ENCODE peak calls at places on chromosome X, in seven cellular contexts. L is A549, I is suprapubic skin, X is IMR-90, M is body of pancreas, D is Peyer's patch, S is ovary. H is an unnamed sample.

GRCh38 chrX:3044196-3044595 is 2.9 kb downstream of the ARSF start:
- DNase-seq in L (no peak), I (no peak), X (no peak), M (no peak), D (no peak), S (no peak), H (no peak)

GRCh38 chrX:119688856-119689455 is 4.0 kb downstream of the SEPTIN6 start:
- DNase-seq in L (no peak), I (no peak), X (no peak), M (no peak), D (no peak), S (no peak), H (no peak)

GRCh38 chrX:79081895-79082512 is 62.5 kb upstream of the GPR174 start:
- DNase-seq in L (peak; percentile 22), I (no peak), X (peak; percentile 4), M (peak; percentile 6), D (peak; percentile 49), S (peak; percentile 21), H (peak; percentile 48)

GRCh38 chrX:140661657-140662056 is 47.9 kb upstream of the LINC00632 start:
- DNase-seq in L (no peak), I (no peak), X (peak; percentile 3), M (no peak), D (no peak), S (no peak), H (no peak)

GRCh38 chrX:338281-338835 is 19.8 kb upstream of the GTPBP6 start:
- DNase-seq in L (no peak), I (no peak), X (no peak), M (no peak), D (no peak), S (no peak), H (no peak)

GRCh38 chrX:21806691-21807090 is 32.7 kb upstream of the MBTPS2 start:
- DNase-seq in L (peak; percentile 6), I (no peak), X (peak; percentile 1), M (no peak), D (no peak), S (no peak), H (no peak)

GRCh38 chrX:56813318-56813837 is 84.3 kb downstream of the NBDY start:
- DNase-seq in L (no peak), I (peak; percentile 74), X (peak; percentile 31), M (peak; percentile 37), D (no peak), S (no peak), H (peak; percentile 86)

GRCh38 chrX:136212557-136213111 is 38.6 kb downstream of the MAP7D3 start:
- DNase-seq in L (no peak), I (no peak), X (no peak), M (no peak), D (no peak), S (no peak), H (no peak)

GRCh38 chrX:116490091-116490490 is 27.3 kb upstream of the CT83 start:
- DNase-seq in L (peak; percentile 1), I (no peak), X (no peak), M (no peak), D (no peak), S (no peak), H (peak; percentile 0)

GRCh38 chrX:118497180-118497814 is 1.7 kb downstream of the DOCK11 start:
- DNase-seq in L (no peak), I (no peak), X (no peak), M (no peak), D (peak; percentile 48), S (no peak), H (peak; percentile 25)

GRCh38 chrX:56763556-56764152 is 34.6 kb downstream of the NBDY start:
- DNase-seq in L (no peak), I (peak; percentile 87), X (peak; percentile 75), M (peak; percentile 85), D (peak; percentile 92), S (peak; percentile 89), H (peak; percentile 57)

GRCh38 chrX:120561634-120562568 is 1.1 kb upstream of the CUL4B start:
- DNase-seq in L (no peak), I (no peak), X (no peak), M (no peak), D (no peak), S (no peak), H (peak; percentile 9)

GRCh38 chrX:119726900-119727555 is 31.4 kb upstream of the SOWAHD start:
- DNase-seq in L (no peak), I (no peak), X (no peak), M (no peak), D (no peak), S (no peak), H (peak; percentile 82)

GRCh38 chrX:144791298-144791697 is 456.0 kb upstream of the SPANXN1 start:
- DNase-seq in L (no peak), I (no peak), X (no peak), M (no peak), D (no peak), S (no peak), H (no peak)

GRCh38 chrX:110858565-110858964 is 62.9 kb upstream of the CHRDL1 start:
- DNase-seq in L (no peak), I (no peak), X (no peak), M (no peak), D (no peak), S (no peak), H (no peak)

GRCh38 chrX:1152090-1152489 is 60.4 kb downstream of the CRLF2 start:
- DNase-seq in L (no peak), I (no peak), X (no peak), M (no peak), D (peak; percentile 5), S (no peak), H (no peak)

GRCh38 chrX:22800806-22801205 is 199.0 kb upstream of the DDX53 start:
- DNase-seq in L (no peak), I (no peak), X (no peak), M (no peak), D (no peak), S (no peak), H (peak; percentile 20)

GRCh38 chrX:118345045-118345400 is 883 bp upstream of the WDR44 start:
- DNase-seq in L (no peak), I (no peak), X (no peak), M (no peak), D (no peak), S (no peak), H (peak; percentile 9)

GRCh38 chrX:53479295-53479694 is 45.1 kb upstream of the HSD17B10 start:
- DNase-seq in L (peak; percentile 21), I (no peak), X (peak; percentile 16), M (no peak), D (no peak), S (no peak), H (peak; percentile 52)

DNA sequence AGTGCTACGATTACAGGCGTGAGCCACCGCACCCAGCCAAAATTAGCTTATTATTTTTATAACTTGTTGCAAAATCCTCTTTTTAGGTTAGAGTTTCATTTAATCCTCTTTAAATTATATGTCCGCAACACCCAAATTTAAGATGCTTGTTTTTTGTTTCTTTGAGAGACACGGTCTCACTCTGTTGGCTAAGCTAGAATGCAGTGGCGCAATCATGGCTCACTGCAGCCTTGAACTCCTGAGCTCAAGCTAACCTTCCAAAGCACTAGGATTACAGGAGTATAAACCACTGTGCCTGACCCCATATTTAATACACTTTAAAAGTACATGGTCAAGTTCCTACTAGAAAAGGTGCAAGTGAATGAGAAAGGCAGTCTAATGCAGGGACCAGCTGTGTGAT is 2.2 kb downstream of the RBBP7 start:
- DNase-seq in L (no peak), I (no peak), X (no peak), M (no peak), D (no peak), S (peak; percentile 58), H (peak; percentile 25)
- H3K4me3 ChIP-seq in L (peak overlapping the region; percentile 81), I (no peak overlapping the region), X (no peak overlapping the region), M (no peak overlapping the region), D (no peak overlapping the region), S (no peak overlapping the region), H (peak overlapping the region; percentile 99)

DNA sequence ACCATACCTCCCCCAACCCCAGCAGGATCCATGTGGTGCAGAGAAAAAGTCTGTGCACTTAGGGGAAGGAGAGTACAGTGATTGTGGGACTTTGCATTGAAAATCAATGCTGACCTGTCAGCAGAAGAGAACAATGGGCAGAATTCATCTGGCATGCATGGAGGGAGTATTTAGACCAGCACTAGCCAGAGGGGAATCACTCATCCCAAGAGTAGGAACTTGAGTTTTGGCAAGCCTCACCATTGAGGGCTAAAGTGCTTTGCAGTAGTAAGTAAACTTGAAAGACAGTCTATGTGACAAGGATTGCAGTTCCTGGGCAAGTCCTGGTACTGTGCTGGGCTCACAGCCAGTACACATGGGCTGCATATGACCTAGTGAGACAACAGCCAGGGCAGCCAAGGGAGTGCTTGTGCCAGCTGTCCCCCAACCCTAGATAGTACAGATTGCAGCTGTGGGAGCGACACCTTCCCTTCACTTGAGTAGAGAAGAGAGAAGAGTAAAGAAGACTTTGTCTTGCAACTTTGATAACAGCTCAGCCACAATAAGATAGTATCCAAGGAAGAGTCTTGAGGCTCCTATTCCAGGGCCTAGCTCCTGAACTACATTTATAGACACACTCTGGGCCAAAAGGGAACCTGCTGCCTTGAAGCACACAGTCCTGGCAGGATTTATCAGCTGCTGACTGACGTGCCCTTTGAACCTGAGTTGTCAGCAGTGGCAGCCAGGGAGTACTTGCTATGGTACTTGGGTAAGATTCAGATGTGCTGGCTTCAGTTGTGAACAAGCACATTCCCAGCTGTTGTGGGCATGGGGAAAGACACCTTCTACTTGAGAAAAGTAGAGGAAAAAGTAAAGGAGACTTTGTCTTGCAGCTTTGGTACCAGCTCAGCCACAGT is 48.7 kb downstream of the HDX start:
- DNase-seq in L (no peak), I (no peak), X (no peak), M (no peak), D (no peak), S (no peak), H (no peak)
- TF ChIP-seq POLR2A in L (no peak), I (no peak), X (no peak), M (no peak), D (no peak), S (no peak), H (no peak)

GRCh38 chrX:10433296-10433965 is 187.0 kb downstream of the MID1 start:
- DNase-seq in L (no peak), I (no peak), X (no peak), M (no peak), D (no peak), S (no peak), H (no peak)
- H3K4me3 ChIP-seq in L (no peak overlapping the region), I (no peak overlapping the region), X (no peak overlapping the region), M (no peak overlapping the region), D (no peak overlapping the region), S (no peak overlapping the region), H (no peak overlapping the region)

GRCh38 chrX:54529559-54530357 is at the start of gene GNL3L:
- DNase-seq in L (peak; percentile 92), I (peak; percentile 90), X (peak; percentile 79), M (peak; percentile 90), D (peak; percentile 94), S (peak; percentile 87), H (peak; percentile 87)
- TF ChIP-seq POLR2A in L (peak; percentile 61), I (peak; percentile 16), X (peak; percentile 68), M (peak; percentile 67), D (peak; percentile 30), S (peak; percentile 47), H (peak; percentile 65)

H was measured in NB4.